ENCODE peak calls at places on chromosomes 3 and 15, in five cellular contexts. One of them, this sample, is unnamed.

GRCh38 chr3:195895078-195895899 is 13.1 kb downstream of the TNK2 start:
- DNase-seq in nucleus accumbens: peak
- DNase-seq in EL: peak
- DNase-seq in heart left ventricle: no peak
- DNase-seq in HTR-8/SVneo: peak
- DNase-seq in this sample: peak

GRCh38 chr15:83449250-83449671 is 2.1 kb downstream of the SH3GL3 start:
- DNase-seq in nucleus accumbens: peak
- DNase-seq in EL: no peak
- DNase-seq in heart left ventricle: no peak
- DNase-seq in HTR-8/SVneo: no peak
- DNase-seq in this sample: no peak

GRCh38 chr3:81741214-81741613 is 20.2 kb downstream of the GBE1 start:
- DNase-seq in nucleus accumbens: no peak
- DNase-seq in EL: no peak
- DNase-seq in heart left ventricle: no peak
- DNase-seq in HTR-8/SVneo: no peak
- DNase-seq in this sample: no peak

GRCh38 chr15:31327674-31328424 is 1.2 kb downstream of the KLF13 start:
- DNase-seq in nucleus accumbens: no peak
- DNase-seq in EL: peak
- DNase-seq in heart left ventricle: peak
- DNase-seq in HTR-8/SVneo: peak
- DNase-seq in this sample: peak

GRCh38 chr3:41653575-41654239 is 308.2 kb downstream of the ULK4 start:
- DNase-seq in nucleus accumbens: no peak
- DNase-seq in EL: no peak
- DNase-seq in heart left ventricle: no peak
- DNase-seq in HTR-8/SVneo: no peak
- DNase-seq in this sample: no peak

GRCh38 chr15:92164327-92165000 is 229.2 kb upstream of the ST8SIA2 start:
- DNase-seq in nucleus accumbens: no peak
- DNase-seq in EL: peak
- DNase-seq in heart left ventricle: no peak
- DNase-seq in HTR-8/SVneo: no peak
- DNase-seq in this sample: no peak

GRCh38 chr3:12986986-12987385 is 86.2 kb downstream of the IQSEC1 start:
- DNase-seq in nucleus accumbens: no peak
- DNase-seq in EL: no peak
- DNase-seq in heart left ventricle: no peak
- DNase-seq in HTR-8/SVneo: no peak
- DNase-seq in this sample: no peak

GRCh38 chr3:172142074-172143059 is 103.0 kb downstream of the FNDC3B start:
- DNase-seq in nucleus accumbens: no peak
- DNase-seq in EL: peak
- DNase-seq in heart left ventricle: no peak
- DNase-seq in HTR-8/SVneo: no peak
- DNase-seq in this sample: no peak

GRCh38 chr3:69888040-69888945 is 111.2 kb upstream of the SAMMSON start:
- DNase-seq in nucleus accumbens: peak
- DNase-seq in EL: peak
- DNase-seq in heart left ventricle: no peak
- DNase-seq in HTR-8/SVneo: no peak
- DNase-seq in this sample: no peak

GRCh38 chr15:65916664-65917406 is 47.5 kb downstream of the RAB11A start:
- DNase-seq in nucleus accumbens: peak
- DNase-seq in EL: peak
- DNase-seq in heart left ventricle: peak
- DNase-seq in HTR-8/SVneo: peak
- DNase-seq in this sample: peak

GRCh38 chr15:38414351-38414750 is 39.6 kb upstream of the FAM98B start:
- DNase-seq in nucleus accumbens: peak
- DNase-seq in EL: peak
- DNase-seq in heart left ventricle: peak
- DNase-seq in HTR-8/SVneo: peak
- DNase-seq in this sample: no peak